ENCODE peak calls at places on chromosomes 3 and 15, in nine cellular contexts. One of them, this sample, is unnamed.

GRCh38 chr3:33438284-33438668 is 1.9 kb downstream of the UBP1 start:
- DNase-seq in neural crest cell: no peak
- DNase-seq in fibroblast of pulmonary artery: peak
- DNase-seq in A549: no peak
- DNase-seq in activated B cell treated with CpG ODN at 0.5 μM for 24 hours: no peak
- DNase-seq in HFF-Myc: no peak
- DNase-seq in fibroblast of lung: peak
- DNase-seq in heart left ventricle: no peak
- DNase-seq in upper lobe of left lung: no peak
- DNase-seq in this sample: no peak

GRCh38 chr15:78422571-78423340 is 15.3 kb upstream of the IREB2 start:
- DNase-seq in fibroblast of pulmonary artery: peak
- DNase-seq in HFF-Myc: no peak
- DNase-seq in A549: peak
- DNase-seq in heart left ventricle: peak
- DNase-seq in fibroblast of lung: peak
- DNase-seq in activated B cell treated with CpG ODN at 0.5 μM for 24 hours: peak
- DNase-seq in neural crest cell: peak
- DNase-seq in upper lobe of left lung: peak
- DNase-seq in this sample: peak

GRCh38 chr3:107227091-107227490 is 150.1 kb upstream of the CCDC54 start:
- DNase-seq in activated B cell treated with CpG ODN at 0.5 μM for 24 hours: no peak
- DNase-seq in heart left ventricle: no peak
- DNase-seq in A549: no peak
- DNase-seq in fibroblast of pulmonary artery: no peak
- DNase-seq in HFF-Myc: no peak
- DNase-seq in upper lobe of left lung: no peak
- DNase-seq in neural crest cell: no peak
- DNase-seq in fibroblast of lung: peak
- DNase-seq in this sample: no peak

GRCh38 chr3:94001191-94001590 is 21.2 kb downstream of the ARL13B start:
- DNase-seq in heart left ventricle: no peak
- DNase-seq in HFF-Myc: no peak
- DNase-seq in upper lobe of left lung: no peak
- DNase-seq in fibroblast of pulmonary artery: no peak
- DNase-seq in A549: no peak
- DNase-seq in fibroblast of lung: peak
- DNase-seq in activated B cell treated with CpG ODN at 0.5 μM for 24 hours: no peak
- DNase-seq in neural crest cell: no peak
- DNase-seq in this sample: no peak

GRCh38 chr15:98537516-98538060 is 110.8 kb upstream of the IGF1R start:
- DNase-seq in heart left ventricle: no peak
- DNase-seq in A549: no peak
- DNase-seq in neural crest cell: no peak
- DNase-seq in activated B cell treated with CpG ODN at 0.5 μM for 24 hours: no peak
- DNase-seq in fibroblast of lung: no peak
- DNase-seq in fibroblast of pulmonary artery: no peak
- DNase-seq in HFF-Myc: no peak
- DNase-seq in upper lobe of left lung: no peak
- DNase-seq in this sample: no peak

GRCh38 chr3:4078903-4079302 is 224.3 kb upstream of the SETMAR start:
- DNase-seq in neural crest cell: no peak
- DNase-seq in A549: no peak
- DNase-seq in activated B cell treated with CpG ODN at 0.5 μM for 24 hours: no peak
- DNase-seq in heart left ventricle: no peak
- DNase-seq in fibroblast of lung: no peak
- DNase-seq in fibroblast of pulmonary artery: no peak
- DNase-seq in HFF-Myc: no peak
- DNase-seq in upper lobe of left lung: no peak
- DNase-seq in this sample: no peak

GRCh38 chr15:39135989-39136388 is 444.9 kb upstream of the THBS1 start:
- DNase-seq in HFF-Myc: peak
- DNase-seq in fibroblast of pulmonary artery: peak
- DNase-seq in heart left ventricle: no peak
- DNase-seq in A549: no peak
- DNase-seq in neural crest cell: no peak
- DNase-seq in activated B cell treated with CpG ODN at 0.5 μM for 24 hours: no peak
- DNase-seq in fibroblast of lung: peak
- DNase-seq in upper lobe of left lung: no peak
- DNase-seq in this sample: no peak

GRCh38 chr3:179526989-179527391 is 35.7 kb upstream of the ACTL6A start:
- DNase-seq in HFF-Myc: peak
- DNase-seq in A549: no peak
- DNase-seq in neural crest cell: peak
- DNase-seq in fibroblast of pulmonary artery: peak
- DNase-seq in activated B cell treated with CpG ODN at 0.5 μM for 24 hours: no peak
- DNase-seq in heart left ventricle: peak
- DNase-seq in fibroblast of lung: peak
- DNase-seq in upper lobe of left lung: peak
- DNase-seq in this sample: no peak

GRCh38 chr3:158847466-158847849 is 45.6 kb downstream of the MFSD1 start:
- DNase-seq in A549: no peak
- DNase-seq in fibroblast of pulmonary artery: peak
- DNase-seq in fibroblast of lung: no peak
- DNase-seq in neural crest cell: no peak
- DNase-seq in activated B cell treated with CpG ODN at 0.5 μM for 24 hours: no peak
- DNase-seq in upper lobe of left lung: no peak
- DNase-seq in HFF-Myc: no peak
- DNase-seq in heart left ventricle: no peak
- DNase-seq in this sample: no peak

GRCh38 chr3:42702066-42702951 is at the start of gene HHATL:
- DNase-seq in neural crest cell: no peak
- DNase-seq in A549: no peak
- DNase-seq in HFF-Myc: no peak
- DNase-seq in fibroblast of pulmonary artery: no peak
- DNase-seq in upper lobe of left lung: peak
- DNase-seq in activated B cell treated with CpG ODN at 0.5 μM for 24 hours: no peak
- DNase-seq in fibroblast of lung: no peak
- DNase-seq in heart left ventricle: peak
- DNase-seq in this sample: no peak

GRCh38 chr3:36305929-36306520 is 74.3 kb upstream of the STAC start:
- DNase-seq in activated B cell treated with CpG ODN at 0.5 μM for 24 hours: no peak
- DNase-seq in neural crest cell: no peak
- DNase-seq in heart left ventricle: no peak
- DNase-seq in upper lobe of left lung: no peak
- DNase-seq in HFF-Myc: no peak
- DNase-seq in fibroblast of pulmonary artery: no peak
- DNase-seq in fibroblast of lung: no peak
- DNase-seq in A549: no peak
- DNase-seq in this sample: no peak

GRCh38 chr15:33150516-33150915 is 44.0 kb downstream of the FMN1 start:
- DNase-seq in HFF-Myc: no peak
- DNase-seq in fibroblast of lung: no peak
- DNase-seq in heart left ventricle: no peak
- DNase-seq in upper lobe of left lung: no peak
- DNase-seq in neural crest cell: no peak
- DNase-seq in fibroblast of pulmonary artery: no peak
- DNase-seq in activated B cell treated with CpG ODN at 0.5 μM for 24 hours: no peak
- DNase-seq in A549: no peak
- DNase-seq in this sample: no peak

GRCh38 chr15:80849308-80849707 is 70.1 kb downstream of the CEMIP start:
- DNase-seq in fibroblast of pulmonary artery: peak
- DNase-seq in HFF-Myc: peak
- DNase-seq in activated B cell treated with CpG ODN at 0.5 μM for 24 hours: no peak
- DNase-seq in A549: peak
- DNase-seq in upper lobe of left lung: peak
- DNase-seq in heart left ventricle: no peak
- DNase-seq in fibroblast of lung: peak
- DNase-seq in neural crest cell: no peak
- DNase-seq in this sample: no peak

GRCh38 chr15:90095521-90095959 is 6.7 kb downstream of the IDH2 start:
- DNase-seq in HFF-Myc: no peak
- DNase-seq in fibroblast of lung: no peak
- DNase-seq in activated B cell treated with CpG ODN at 0.5 μM for 24 hours: no peak
- DNase-seq in heart left ventricle: no peak
- DNase-seq in neural crest cell: no peak
- DNase-seq in fibroblast of pulmonary artery: no peak
- DNase-seq in upper lobe of left lung: no peak
- DNase-seq in A549: no peak
- DNase-seq in this sample: no peak

GRCh38 chr3:52894756-52895155 is 2.6 kb downstream of the STIMATE start:
- DNase-seq in fibroblast of pulmonary artery: no peak
- DNase-seq in fibroblast of lung: no peak
- DNase-seq in activated B cell treated with CpG ODN at 0.5 μM for 24 hours: no peak
- DNase-seq in heart left ventricle: no peak
- DNase-seq in A549: no peak
- DNase-seq in HFF-Myc: no peak
- DNase-seq in neural crest cell: no peak
- DNase-seq in upper lobe of left lung: no peak
- DNase-seq in this sample: no peak

GRCh38 chr15:96340611-96341464 is 10.3 kb downstream of the NR2F2 start:
- DNase-seq in heart left ventricle: no peak
- DNase-seq in fibroblast of lung: peak
- DNase-seq in HFF-Myc: no peak
- DNase-seq in neural crest cell: peak
- DNase-seq in upper lobe of left lung: no peak
- DNase-seq in activated B cell treated with CpG ODN at 0.5 μM for 24 hours: no peak
- DNase-seq in A549: peak
- DNase-seq in fibroblast of pulmonary artery: peak
- DNase-seq in this sample: no peak

GRCh38 chr3:158097571-158098553 is 8.4 kb downstream of the SHOX2 start:
- DNase-seq in heart left ventricle: peak
- DNase-seq in fibroblast of pulmonary artery: peak
- DNase-seq in A549: peak
- DNase-seq in fibroblast of lung: no peak
- DNase-seq in neural crest cell: peak
- DNase-seq in HFF-Myc: no peak
- DNase-seq in activated B cell treated with CpG ODN at 0.5 μM for 24 hours: peak
- DNase-seq in upper lobe of left lung: peak
- DNase-seq in this sample: peak

DNA sequence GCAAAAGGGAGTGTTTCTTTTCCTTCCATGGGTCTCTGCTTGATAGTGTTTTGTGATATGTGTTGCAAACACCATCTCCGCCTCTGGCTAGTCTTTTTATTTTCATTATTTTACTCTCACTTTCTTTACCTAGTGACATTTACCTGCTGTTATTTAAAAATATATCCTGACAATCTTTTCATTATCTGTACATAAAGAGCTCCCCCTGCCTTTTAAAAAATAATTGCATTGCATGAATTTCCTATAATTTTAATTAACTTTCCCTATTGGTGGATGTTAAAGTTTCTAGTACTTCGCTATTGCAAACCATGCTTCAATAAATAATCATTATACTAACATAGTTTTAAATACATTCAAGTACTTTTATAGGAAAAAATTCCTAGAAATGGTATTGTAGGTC is 48.8 kb upstream of the GCNT3 start:
- DNase-seq in upper lobe of left lung: no peak
- DNase-seq in activated B cell treated with CpG ODN at 0.5 μM for 24 hours: no peak
- DNase-seq in fibroblast of lung: no peak
- DNase-seq in fibroblast of pulmonary artery: no peak
- DNase-seq in neural crest cell: no peak
- DNase-seq in HFF-Myc: no peak
- DNase-seq in A549: no peak
- DNase-seq in heart left ventricle: no peak
- DNase-seq in this sample: no peak
- TF ChIP-seq CTCF in upper lobe of left lung: no peak
- TF ChIP-seq CTCF in activated B cell treated with CpG ODN at 0.5 μM for 24 hours: no peak
- TF ChIP-seq CTCF in fibroblast of lung: no peak
- TF ChIP-seq CTCF in fibroblast of pulmonary artery: peak
- TF ChIP-seq CTCF in neural crest cell: no peak
- TF ChIP-seq CTCF in HFF-Myc: no peak
- TF ChIP-seq CTCF in A549: peak
- TF ChIP-seq CTCF in heart left ventricle: no peak
- TF ChIP-seq CTCF in this sample: no peak

GRCh38 chr15:31455499-31455898 is 128.9 kb downstream of the KLF13 start:
- DNase-seq in fibroblast of pulmonary artery: no peak
- DNase-seq in activated B cell treated with CpG ODN at 0.5 μM for 24 hours: no peak
- DNase-seq in HFF-Myc: no peak
- DNase-seq in heart left ventricle: no peak
- DNase-seq in neural crest cell: no peak
- DNase-seq in upper lobe of left lung: no peak
- DNase-seq in A549: no peak
- DNase-seq in fibroblast of lung: no peak
- DNase-seq in this sample: no peak
- TF ChIP-seq CTCF in fibroblast of pulmonary artery: peak
- TF ChIP-seq CTCF in activated B cell treated with CpG ODN at 0.5 μM for 24 hours: no peak
- TF ChIP-seq CTCF in HFF-Myc: no peak
- TF ChIP-seq CTCF in heart left ventricle: no peak
- TF ChIP-seq CTCF in neural crest cell: peak
- TF ChIP-seq CTCF in upper lobe of left lung: no peak
- TF ChIP-seq CTCF in A549: no peak
- TF ChIP-seq CTCF in fibroblast of lung: no peak
- TF ChIP-seq CTCF in this sample: peak

GRCh38 chr3:11735638-11736037 is 91.9 kb upstream of the VGLL4 start:
- DNase-seq in activated B cell treated with CpG ODN at 0.5 μM for 24 hours: no peak
- DNase-seq in upper lobe of left lung: no peak
- DNase-seq in fibroblast of pulmonary artery: no peak
- DNase-seq in heart left ventricle: no peak
- DNase-seq in fibroblast of lung: no peak
- DNase-seq in HFF-Myc: no peak
- DNase-seq in A549: no peak
- DNase-seq in neural crest cell: no peak
- DNase-seq in this sample: no peak
- TF ChIP-seq CTCF in activated B cell treated with CpG ODN at 0.5 μM for 24 hours: no peak
- TF ChIP-seq CTCF in upper lobe of left lung: no peak
- TF ChIP-seq CTCF in fibroblast of pulmonary artery: no peak
- TF ChIP-seq CTCF in heart left ventricle: no peak
- TF ChIP-seq CTCF in fibroblast of lung: no peak
- TF ChIP-seq CTCF in HFF-Myc: no peak
- TF ChIP-seq CTCF in A549: no peak
- TF ChIP-seq CTCF in neural crest cell: no peak
- TF ChIP-seq CTCF in this sample: no peak

GRCh38 chr15:27532358-27532757 is 561.4 kb downstream of the GABRG3 start:
- DNase-seq in upper lobe of left lung: no peak
- DNase-seq in fibroblast of lung: no peak
- DNase-seq in fibroblast of pulmonary artery: no peak
- DNase-seq in activated B cell treated with CpG ODN at 0.5 μM for 24 hours: no peak
- DNase-seq in A549: no peak
- DNase-seq in HFF-Myc: no peak
- DNase-seq in heart left ventricle: no peak
- DNase-seq in neural crest cell: no peak
- DNase-seq in this sample: no peak

GRCh38 chr15:27530994-27531393 is 560.0 kb downstream of the GABRG3 start:
- DNase-seq in fibroblast of pulmonary artery: no peak
- DNase-seq in neural crest cell: no peak
- DNase-seq in HFF-Myc: no peak
- DNase-seq in fibroblast of lung: no peak
- DNase-seq in activated B cell treated with CpG ODN at 0.5 μM for 24 hours: no peak
- DNase-seq in A549: no peak
- DNase-seq in upper lobe of left lung: no peak
- DNase-seq in heart left ventricle: no peak
- DNase-seq in this sample: no peak

DNA sequence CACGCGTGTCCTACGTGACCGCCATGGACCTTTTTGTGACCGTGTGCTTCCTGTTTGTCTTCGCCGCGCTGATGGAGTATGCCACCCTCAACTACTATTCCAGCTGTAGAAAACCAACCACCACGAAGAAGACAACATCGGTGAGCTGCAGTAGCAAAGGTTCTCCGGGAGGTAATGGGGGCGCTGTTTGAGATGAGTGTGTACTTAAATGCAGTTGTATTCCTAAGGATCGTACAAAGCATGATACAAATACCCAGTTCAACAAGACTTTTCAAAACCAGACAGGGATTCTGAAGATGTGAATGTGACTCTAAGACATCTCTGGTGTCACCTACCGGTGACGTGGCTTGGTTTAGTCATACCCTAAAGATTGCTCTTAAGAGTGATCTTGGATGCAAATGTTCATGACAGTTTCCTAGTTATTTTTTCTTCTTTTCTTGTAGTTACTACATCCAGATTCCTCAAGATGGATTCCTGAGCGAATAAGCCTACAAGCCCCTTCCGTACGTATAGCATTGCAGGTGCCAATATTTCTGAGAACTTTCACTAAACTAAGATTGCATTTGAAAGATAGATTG is 556.6 kb downstream of the GABRG3 start:
- DNase-seq in fibroblast of lung: no peak
- DNase-seq in heart left ventricle: no peak
- DNase-seq in neural crest cell: no peak
- DNase-seq in fibroblast of pulmonary artery: no peak
- DNase-seq in HFF-Myc: no peak
- DNase-seq in upper lobe of left lung: no peak
- DNase-seq in activated B cell treated with CpG ODN at 0.5 μM for 24 hours: no peak
- DNase-seq in A549: no peak
- DNase-seq in this sample: no peak
- TF ChIP-seq CTCF in fibroblast of lung: no peak
- TF ChIP-seq CTCF in heart left ventricle: no peak
- TF ChIP-seq CTCF in neural crest cell: peak
- TF ChIP-seq CTCF in fibroblast of pulmonary artery: no peak
- TF ChIP-seq CTCF in HFF-Myc: no peak
- TF ChIP-seq CTCF in upper lobe of left lung: no peak
- TF ChIP-seq CTCF in activated B cell treated with CpG ODN at 0.5 μM for 24 hours: no peak
- TF ChIP-seq CTCF in A549: peak
- TF ChIP-seq CTCF in this sample: no peak